ENCODE peak calls at places on chromosome 22, in five cellular contexts. B is HFF-Myc, Y is mucosa of gallbladder, X is heart right ventricle, M is AG04450. U is an unnamed sample.

GRCh38 chr22:49687333-49687732 is 140.3 kb downstream of the BRD1 start:
- DNase-seq in B (no peak), Y (no peak), X (no peak), M (no peak), U (no peak)

GRCh38 chr22:42194104-42194851 is 63.7 kb upstream of the CYP2D6 start:
- DNase-seq in B (no peak), Y (no peak), X (no peak), M (no peak), U (no peak)

GRCh38 chr22:36445158-36445668 is 36.2 kb downstream of the TXN2 start:
- DNase-seq in B (no peak), Y (peak), X (peak), M (peak), U (no peak)

GRCh38 chr22:50502628-50503474 is 4.7 kb downstream of the LMF2 start:
- DNase-seq in B (no peak), Y (no peak), X (no peak), M (no peak), U (no peak)

GRCh38 chr22:29621761-29622526 is 18.5 kb downstream of the NF2 start:
- DNase-seq in B (peak), Y (no peak), X (no peak), M (peak), U (no peak)

GRCh38 chr22:33896801-33897620 is 23.3 kb downstream of the LARGE1 start:
- DNase-seq in B (no peak), Y (no peak), X (no peak), M (no peak), U (no peak)

GRCh38 chr22:46058591-46059519 is 81.9 kb upstream of the WNT7B start:
- DNase-seq in B (no peak), Y (no peak), X (peak), M (no peak), U (no peak)

GRCh38 chr22:29098296-29098695 is 25.5 kb downstream of the KREMEN1 start:
- DNase-seq in B (no peak), Y (no peak), X (no peak), M (no peak), U (no peak)

GRCh38 chr22:47200273-47201051 is 438.0 kb downstream of the TBC1D22A start:
- DNase-seq in B (no peak), Y (no peak), X (no peak), M (no peak), U (no peak)

GRCh38 chr22:21042978-21043855 is 2.5 kb upstream of the LRRC74B start:
- DNase-seq in B (no peak), Y (no peak), X (no peak), M (no peak), U (no peak)

GRCh38 chr22:47793304-47794101 is 1031.1 kb downstream of the TBC1D22A start:
- DNase-seq in B (no peak), Y (peak), X (no peak), M (no peak), U (no peak)

GRCh38 chr22:31089101-31090100 is 8.3 kb downstream of the SMTN start:
- DNase-seq in B (no peak), Y (no peak), X (peak), M (no peak), U (no peak)

GRCh38 chr22:48753381-48753730 is 1074.3 kb downstream of the BRD1 start:
- DNase-seq in B (no peak), Y (no peak), X (no peak), M (no peak), U (no peak)

GRCh38 chr22:45602824-45603301 is 68.8 kb upstream of the ATXN10 start:
- DNase-seq in B (peak), Y (no peak), X (no peak), M (no peak), U (no peak)

GRCh38 chr22:36465232-36466021 is 16.0 kb downstream of the TXN2 start:
- DNase-seq in B (no peak), Y (peak), X (peak), M (peak), U (no peak)

GRCh38 chr22:44399906-44400762 is 87.4 kb upstream of the SHISAL1 start:
- DNase-seq in B (no peak), Y (no peak), X (no peak), M (no peak), U (no peak)

GRCh38 chr22:30984317-30984716 is 15.3 kb downstream of the TUG1 start:
- DNase-seq in B (no peak), Y (no peak), X (no peak), M (no peak), U (no peak)

GRCh38 chr22:22770881-22771280 is 116.7 kb upstream of the IGLL5 start:
- DNase-seq in B (no peak), Y (no peak), X (no peak), M (no peak), U (no peak)

GRCh38 chr22:46827781-46828180 is 65.3 kb downstream of the TBC1D22A start:
- DNase-seq in B (no peak), Y (no peak), X (no peak), M (no peak), U (no peak)

GRCh38 chr22:22815397-22816170 is 72.0 kb upstream of the IGLL5 start:
- DNase-seq in B (no peak), Y (no peak), X (no peak), M (no peak), U (no peak)

GRCh38 chr22:48708558-48709245 is 1119.0 kb downstream of the BRD1 start:
- DNase-seq in B (no peak), Y (no peak), X (no peak), M (no peak), U (no peak)

GRCh38 chr22:23409976-23410375 is 170.1 kb downstream of the IGLL1 start:
- DNase-seq in B (no peak), Y (no peak), X (no peak), M (no peak), U (no peak)

U was measured in brain pericyte.